ENCODE peak calls at places on chromosomes 7 and 10, in seven cellular contexts. P is tibial artery; G is CD8-positive, alpha-beta memory T cell; Y is brain microvascular endothelial cell; I is Panc1; Z is dorsolateral prefrontal cortex; M is thyroid gland. L is an unnamed sample.

GRCh38 chr10:121702351-121703320 is 104.4 kb upstream of the FGFR2 start:
- DNase-seq in Z (no peak), Y (peak; percentile 93), G (no peak), I (no peak), P (no peak), M (no peak), L (no peak)

GRCh38 chr7:7418997-7419396 is 116.7 kb downstream of the COL28A1 start:
- DNase-seq in Z (no peak), M (no peak), I (no peak), P (no peak), Y (no peak), G (no peak), L (no peak)

GRCh38 chr7:44959956-44960640 is 18.7 kb downstream of the MYO1G start:
- DNase-seq in Y (no peak), I (no peak), P (peak; percentile 44), Z (no peak), G (no peak), M (no peak), L (no peak)

GRCh38 chr7:74214816-74215630 is 5.2 kb downstream of the LAT2 start:
- DNase-seq in Z (no peak), I (no peak), P (no peak), G (no peak), Y (no peak), M (no peak), L (no peak)

GRCh38 chr7:80622531-80622930 is 15.9 kb upstream of the CD36 start:
- DNase-seq in P (no peak), Y (no peak), Z (no peak), G (no peak), I (no peak), M (no peak), L (no peak)

GRCh38 chr7:76230214-76230613 is 28.5 kb downstream of the SRRM3 start:
- DNase-seq in M (no peak), P (no peak), I (no peak), Y (no peak), G (no peak), Z (no peak), L (no peak)

GRCh38 chr10:22335204-22335956 is 9.9 kb upstream of the SPAG6 start:
- DNase-seq in P (peak; percentile 70), Y (no peak), I (no peak), G (peak; percentile 77), Z (peak; percentile 36), M (peak; percentile 48), L (no peak)

GRCh38 chr7:55065079-55065478 is 46.3 kb downstream of the EGFR start:
- DNase-seq in M (no peak), G (no peak), Y (peak; percentile 96), P (no peak), I (peak; percentile 89), Z (no peak), L (no peak)

GRCh38 chr10:133375357-133376115 is 2.4 kb upstream of the ECHS1 start:
- DNase-seq in P (no peak), I (no peak), G (no peak), M (no peak), Z (no peak), Y (no peak), L (no peak)

GRCh38 chr10:131857156-131858117 is 43.4 kb upstream of the PPP2R2D start:
- DNase-seq in I (no peak), G (no peak), P (peak; percentile 53), Z (no peak), Y (no peak), M (no peak), L (no peak)

GRCh38 chr10:10960534-10960933 is 57.1 kb upstream of the CELF2 start:
- DNase-seq in Y (no peak), Z (no peak), P (no peak), I (no peak), G (no peak), M (no peak), L (no peak)

GRCh38 chr7:152859781-152860191 is 100.2 kb downstream of the ACTR3B start:
- DNase-seq in M (no peak), I (no peak), Y (no peak), P (no peak), G (no peak), Z (no peak), L (no peak)

GRCh38 chr10:11270135-11270857 is 252.6 kb downstream of the CELF2 start:
- DNase-seq in Y (peak; percentile 66), M (peak; percentile 80), I (peak; percentile 42), P (peak; percentile 81), Z (peak; percentile 54), G (peak; percentile 65), L (peak; percentile 48)

GRCh38 chr7:64183827-64184372 is 23.1 kb upstream of the ZNF735 start:
- DNase-seq in G (no peak), P (no peak), Z (no peak), M (no peak), I (no peak), Y (no peak), L (no peak)

GRCh38 chr10:86922553-86922961 is 34.9 kb downstream of the MMRN2 start:
- DNase-seq in P (peak; percentile 84), I (no peak), Y (no peak), M (no peak), G (no peak), Z (no peak), L (no peak)
- H3K27ac ChIP-seq in P (peak overlapping the region; percentile 76), I (no peak overlapping the region), Y (no peak overlapping the region), M (no peak overlapping the region), G (no peak overlapping the region), Z (no peak overlapping the region), L (no peak overlapping the region)

GRCh38 chr10:79178614-79179403 is 110.0 kb downstream of the ZMIZ1 start:
- DNase-seq in Y (peak; percentile 77), G (no peak), I (no peak), P (no peak), M (peak; percentile 84), Z (no peak), L (no peak)

GRCh38 chr10:79179404-79180309 is 110.9 kb downstream of the ZMIZ1 start:
- DNase-seq in M (peak; percentile 52), I (no peak), G (no peak), Y (no peak), P (no peak), Z (no peak), L (no peak)

GRCh38 chr10:79176052-79176501 is 107.3 kb downstream of the ZMIZ1 start:
- DNase-seq in P (no peak), M (no peak), Y (no peak), I (no peak), Z (no peak), G (no peak), L (no peak)

GRCh38 chr10:79176949-79177602 is 108.3 kb downstream of the ZMIZ1 start:
- DNase-seq in M (peak; percentile 57), Y (no peak), P (no peak), Z (no peak), I (no peak), G (no peak), L (no peak)

DNA sequence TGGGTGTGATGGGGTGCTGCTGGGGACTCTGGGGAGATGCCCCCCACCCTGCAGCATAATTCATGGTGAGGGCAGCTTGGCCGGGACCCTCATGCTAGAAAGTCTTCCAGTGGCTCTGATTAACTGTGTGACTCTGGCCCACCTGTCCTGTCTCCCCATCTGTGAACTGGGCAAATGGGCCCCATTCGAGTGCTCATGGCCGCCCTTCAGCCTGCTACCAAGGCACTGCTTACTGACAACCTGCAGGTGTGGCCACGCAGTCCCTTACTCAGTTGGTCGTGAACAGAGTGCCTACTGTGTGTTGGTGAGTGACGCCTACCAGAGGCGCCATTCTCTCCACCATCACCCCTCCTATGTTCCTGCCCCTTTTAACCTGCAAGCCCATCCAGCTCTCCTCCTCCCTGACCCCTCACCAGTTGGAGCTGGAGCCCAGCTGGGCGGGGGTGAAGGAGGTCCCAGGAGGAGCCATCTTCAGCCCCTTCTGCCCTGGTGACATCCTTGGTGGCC is 109.4 kb downstream of the ZMIZ1 start:
- DNase-seq in Z (no peak), Y (no peak), P (no peak), I (no peak), M (no peak), G (no peak), L (no peak)
- H3K27ac ChIP-seq in Z (no peak overlapping the region), Y (peak overlapping the region; percentile 72), P (no peak overlapping the region), I (no peak overlapping the region), M (peak overlapping the region; percentile 48), G (peak overlapping the region; percentile 38), L (no peak overlapping the region)

GRCh38 chr7:117074378-117074777 is 121.1 kb downstream of the ST7 start:
- DNase-seq in G (no peak), M (no peak), Z (no peak), Y (no peak), I (no peak), P (no peak), L (no peak)

GRCh38 chr7:117069379-117069778 is 116.1 kb downstream of the ST7 start:
- DNase-seq in I (no peak), Y (no peak), G (no peak), M (no peak), P (no peak), Z (no peak), L (no peak)

GRCh38 chr7:117071597-117071996 is 118.3 kb downstream of the ST7 start:
- DNase-seq in Y (no peak), G (no peak), I (no peak), Z (no peak), P (no peak), M (no peak), L (no peak)

GRCh38 chr7:117075934-117076333 is 122.6 kb downstream of the ST7 start:
- DNase-seq in I (no peak), Z (no peak), G (no peak), P (no peak), M (no peak), Y (no peak), L (no peak)

DNA sequence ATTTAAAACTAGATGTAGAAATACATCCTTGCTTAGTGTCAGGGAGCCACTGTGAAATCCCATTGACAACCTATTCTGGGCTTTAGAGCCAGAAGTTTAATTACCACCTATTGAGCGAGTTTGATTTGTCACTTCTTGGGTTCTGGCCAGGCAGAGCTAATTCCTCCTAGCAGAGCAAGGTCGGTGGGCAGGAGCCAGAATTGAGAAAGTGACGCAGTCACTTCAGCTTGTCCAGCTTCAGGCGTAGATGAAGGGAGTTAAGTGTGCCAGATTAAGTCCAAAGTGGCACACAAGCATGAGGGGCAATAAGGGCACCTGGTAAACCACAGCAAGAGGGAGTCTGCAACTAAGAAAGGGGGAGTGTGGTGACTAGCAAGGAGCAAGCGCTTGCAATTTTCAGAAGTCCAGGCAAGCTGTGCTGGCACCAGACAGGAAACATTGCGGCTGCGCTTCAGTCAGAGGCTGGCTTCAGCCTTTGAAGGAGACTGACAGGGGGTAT is 119.4 kb downstream of the ST7 start:
- DNase-seq in Z (no peak), Y (peak; percentile 74), M (peak; percentile 91), I (no peak), P (peak; percentile 82), G (no peak), L (peak; percentile 41)
- H3K27ac ChIP-seq in Z (peak overlapping the region; percentile 23), Y (peak overlapping the region; percentile 6), M (peak overlapping the region; percentile 87), I (no peak overlapping the region), P (peak overlapping the region; percentile 65), G (no peak overlapping the region), L (peak overlapping the region; percentile 32)

GRCh38 chr7:134907639-134908038 is 78.7 kb upstream of the AGBL3 start:
- DNase-seq in Y (no peak), G (no peak), M (no peak), I (no peak), Z (no peak), P (no peak), L (no peak)

GRCh38 chr7:134907000-134907399 is 79.3 kb upstream of the AGBL3 start:
- DNase-seq in P (no peak), G (no peak), I (no peak), M (no peak), Y (no peak), Z (no peak), L (no peak)

GRCh38 chr7:134908289-134908688 is 78.0 kb upstream of the AGBL3 start:
- DNase-seq in G (no peak), I (no peak), M (no peak), P (no peak), Y (no peak), Z (no peak), L (no peak)

GRCh38 chr7:134910968-134911367 is 75.3 kb upstream of the AGBL3 start:
- DNase-seq in I (no peak), M (no peak), Y (no peak), G (no peak), Z (no peak), P (no peak), L (no peak)

GRCh38 chr7:134910214-134910890 is 76.0 kb upstream of the AGBL3 start:
- DNase-seq in Z (no peak), P (no peak), M (no peak), I (no peak), Y (no peak), G (no peak), L (no peak)
- H3K27ac ChIP-seq in Z (no peak overlapping the region), P (peak overlapping the region; percentile 15), M (no peak overlapping the region), I (no peak overlapping the region), Y (no peak overlapping the region), G (no peak overlapping the region), L (no peak overlapping the region)

L was measured in caudate nucleus.